ENCODE peak calls at places on chromosomes 4 and X, in eight cellular contexts. P is tibial nerve, M is heart left ventricle, S is tibial artery, J is GM23248, K is PC-3, C is hepatocyte, N is foreskin keratinocyte. D is an unnamed sample.

GRCh38 chr4:38314663-38315062 is 349.3 kb upstream of the KLF3 start:
- DNase-seq in P (no peak), S (no peak), N (peak), C (no peak), J (no peak), M (no peak), K (peak), D (peak)

GRCh38 chr4:178553201-178553600 is 1111.0 kb upstream of the AGA start:
- DNase-seq in C (no peak), S (no peak), J (no peak), P (no peak), M (no peak), N (no peak), K (no peak), D (no peak)

GRCh38 chr4:149549911-149550310 is 265.7 kb downstream of the IQCM start:
- DNase-seq in K (peak), N (no peak), J (no peak), S (no peak), C (peak), P (no peak), M (peak), D (no peak)

GRCh38 chr4:119314356-119314755 is 7.6 kb downstream of the FABP2 start:
- DNase-seq in C (peak), K (peak), M (no peak), N (no peak), P (no peak), J (peak), S (no peak), D (no peak)

GRCh38 chrX:10769696-10770619 is 149.6 kb upstream of the MID1 start:
- DNase-seq in P (no peak), C (peak), J (peak), M (no peak), N (no peak), K (no peak), S (peak), D (no peak)

GRCh38 chr4:78707268-78707667 is 68.9 kb upstream of the BMP2K start:
- DNase-seq in N (no peak), J (no peak), K (no peak), S (no peak), P (no peak), C (no peak), M (no peak), D (no peak)

GRCh38 chr4:140066031-140066930 is 87.7 kb downstream of the MAML3 start:
- DNase-seq in N (no peak), S (no peak), J (no peak), C (no peak), K (no peak), M (no peak), P (no peak), D (no peak)

GRCh38 chr4:56444719-56445118 is 8.7 kb downstream of the PAICS start:
- DNase-seq in K (no peak), P (no peak), M (no peak), C (no peak), J (no peak), N (no peak), S (no peak), D (no peak)

GRCh38 chr4:38462659-38463058 is 201.3 kb upstream of the KLF3 start:
- DNase-seq in J (no peak), M (no peak), C (no peak), S (no peak), P (no peak), N (no peak), K (peak), D (no peak)

GRCh38 chr4:48546336-48546735 is 56.3 kb downstream of the ZAR1 start:
- DNase-seq in P (no peak), J (peak), M (no peak), K (peak), S (no peak), C (peak), N (no peak), D (no peak)

GRCh38 chr4:8108261-8108660 is 50.4 kb downstream of the ABLIM2 start:
- DNase-seq in N (no peak), C (no peak), P (no peak), S (no peak), K (no peak), M (no peak), J (no peak), D (no peak)

GRCh38 chrX:42188730-42189129 is 265.4 kb upstream of the CASK start:
- DNase-seq in C (no peak), P (no peak), S (no peak), M (no peak), J (no peak), K (no peak), N (no peak), D (no peak)

GRCh38 chr4:116400480-116400879 is 684.9 kb downstream of the TRAM1L1 start:
- DNase-seq in S (no peak), P (no peak), M (no peak), C (no peak), K (peak), J (no peak), N (peak), D (no peak)

GRCh38 chr4:98338761-98339438 is 77.7 kb downstream of the RAP1GDS1 start:
- DNase-seq in P (no peak), M (no peak), N (no peak), J (no peak), K (no peak), C (no peak), S (no peak), D (no peak)

GRCh38 chrX:81876437-81876836 is 674.5 kb downstream of the SH3BGRL start:
- DNase-seq in C (no peak), K (no peak), S (no peak), N (no peak), J (no peak), M (no peak), P (no peak), D (no peak)

GRCh38 chr4:121668368-121669162 is 28.2 kb downstream of the ANXA5 start:
- DNase-seq in P (no peak), C (no peak), M (no peak), J (peak), K (peak), S (no peak), N (peak), D (no peak)

GRCh38 chr4:31667701-31668100 is 947.5 kb downstream of the PCDH7 start:
- DNase-seq in C (no peak), N (no peak), P (no peak), J (no peak), K (no peak), M (no peak), S (no peak), D (no peak)

GRCh38 chrX:104318330-104319009 is 63.7 kb upstream of the ESX1 start:
- DNase-seq in C (peak), J (peak), M (no peak), N (peak), S (no peak), P (no peak), K (peak), D (peak)

GRCh38 chr4:78659264-78659663 is 107.7 kb downstream of the ANXA3 start:
- DNase-seq in J (no peak), C (no peak), M (no peak), N (no peak), P (no peak), K (no peak), S (no peak), D (no peak)

GRCh38 chr4:155207534-155208257 is 740 bp upstream of the NPY2R start:
- DNase-seq in K (peak), M (no peak), N (no peak), C (peak), J (no peak), S (no peak), P (no peak), D (no peak)

GRCh38 chrX:20026278-20026677 is 35.4 kb upstream of the BCLAF3 start:
- DNase-seq in S (no peak), J (peak), C (no peak), P (no peak), M (no peak), K (peak), N (no peak), D (no peak)

GRCh38 chrX:14865201-14865600 is 7.7 kb downstream of the FANCB start:
- DNase-seq in N (no peak), K (no peak), M (no peak), P (no peak), J (peak), C (no peak), S (no peak), D (no peak)

GRCh38 chrX:141903400-141904155 is at the start of gene MAGEC1:
- DNase-seq in K (no peak), P (no peak), M (no peak), C (no peak), N (no peak), S (no peak), J (no peak), D (no peak)

GRCh38 chr4:117093581-117093980 is 8.2 kb upstream of the TRAM1L1 start:
- DNase-seq in J (no peak), M (no peak), P (no peak), S (no peak), K (peak), C (no peak), N (no peak), D (no peak)

GRCh38 chrX:107729558-107730297 is 45.9 kb downstream of the TSC22D3 start:
- DNase-seq in N (no peak), P (no peak), J (no peak), K (peak), S (peak), C (peak), M (peak), D (no peak)

GRCh38 chr4:94686086-94686485 is 71.7 kb upstream of the BMPR1B start:
- DNase-seq in N (no peak), P (no peak), S (no peak), J (no peak), K (no peak), C (no peak), M (no peak), D (no peak)

GRCh38 chr4:153233761-153234371 is 29.6 kb downstream of the TRIM2 start:
- DNase-seq in C (peak), S (no peak), K (peak), N (peak), P (no peak), M (no peak), J (peak), D (peak)

GRCh38 chrX:49915352-49916222 is 6.8 kb upstream of the CLCN5 start:
- DNase-seq in J (peak), N (no peak), M (peak), S (peak), C (peak), K (peak), P (no peak), D (no peak)

GRCh38 chr4:77358315-77358928 is 201.4 kb downstream of the CCNG2 start:
- DNase-seq in K (peak), J (peak), S (no peak), M (peak), N (no peak), P (no peak), C (peak), D (no peak)

GRCh38 chr4:48127882-48128394 is 6.1 kb downstream of the TXK start:
- DNase-seq in K (peak), C (peak), J (peak), M (peak), P (no peak), S (peak), N (peak), D (peak)

GRCh38 chr4:158869761-158870160 is 100.9 kb downstream of the FNIP2 start:
- DNase-seq in N (no peak), P (no peak), J (no peak), S (no peak), K (no peak), M (no peak), C (no peak), D (no peak)

GRCh38 chr4:158871050-158871724 is 102.4 kb downstream of the FNIP2 start:
- DNase-seq in P (no peak), C (no peak), K (no peak), S (no peak), N (no peak), J (no peak), M (no peak), D (no peak)

GRCh38 chr4:158869001-158869400 is 100.2 kb downstream of the FNIP2 start:
- DNase-seq in P (no peak), N (no peak), J (no peak), C (no peak), K (no peak), S (no peak), M (no peak), D (no peak)

GRCh38 chr4:158873795-158874359 is 105.1 kb downstream of the FNIP2 start:
- DNase-seq in K (peak), J (peak), P (no peak), S (no peak), M (no peak), C (peak), N (peak), D (peak)

GRCh38 chr4:158870282-158871049 is 101.6 kb downstream of the FNIP2 start:
- DNase-seq in C (no peak), J (no peak), K (no peak), N (no peak), M (no peak), S (no peak), P (no peak), D (no peak)
- H3K27ac ChIP-seq in C (no peak), J (no peak), K (no peak), N (no peak), M (no peak), S (peak), P (peak), D (no peak)

DNA sequence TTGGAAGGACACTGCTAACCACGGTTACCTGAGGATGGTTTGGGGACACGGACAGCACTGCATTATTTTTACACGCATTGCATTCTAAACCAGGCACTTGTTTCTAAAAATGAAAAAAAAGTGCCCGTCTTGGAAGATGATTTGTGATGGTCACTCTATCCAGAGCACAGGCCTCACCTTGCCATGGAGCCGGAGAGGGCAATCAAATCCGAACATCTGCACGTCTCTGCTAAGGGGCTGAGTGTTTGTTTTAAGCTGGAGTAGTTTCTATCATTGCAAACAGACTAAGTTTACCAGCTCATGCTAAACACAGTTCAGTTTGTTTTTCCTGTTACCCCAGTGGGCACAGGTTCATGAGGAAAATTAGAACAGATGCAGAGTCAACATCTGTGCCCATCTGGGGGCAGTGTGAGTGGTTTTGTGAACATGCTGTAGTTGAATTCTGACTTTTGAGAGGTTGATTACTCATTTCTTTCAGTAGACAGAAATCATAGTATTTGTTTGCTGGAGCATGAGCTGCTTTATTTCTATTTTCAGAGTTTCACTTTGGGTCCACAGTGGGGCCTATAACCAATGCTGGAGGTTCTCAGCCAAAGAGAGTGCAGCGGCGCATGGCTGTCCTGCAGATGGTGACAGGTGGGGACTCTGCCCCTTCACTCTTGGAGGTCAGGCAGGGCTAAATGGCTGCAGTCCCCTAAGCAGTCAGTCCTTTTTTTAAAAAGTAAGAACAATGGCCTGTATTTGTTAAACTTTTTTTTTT is 65.4 kb upstream of the ENPP6 start:
- DNase-seq in J (no peak), S (no peak), P (no peak), K (no peak), M (no peak), C (no peak), N (no peak), D (no peak)
- H3K27ac ChIP-seq in J (no peak), S (no peak), P (no peak), K (no peak), M (no peak), C (no peak), N (no peak), D (peak)

GRCh38 chr4:70996014-70996353 is 2.5 kb downstream of the DCK start:
- DNase-seq in P (no peak), J (peak), S (no peak), N (no peak), K (no peak), C (no peak), M (no peak), D (no peak)
- H3K27ac ChIP-seq in P (no peak), J (no peak), S (no peak), N (no peak), K (no peak), C (no peak), M (no peak), D (no peak)

GRCh38 chrX:154751669-154752271 is 893 bp upstream of the GAB3 start:
- DNase-seq in P (no peak), K (no peak), J (no peak), C (no peak), S (no peak), N (no peak), M (peak), D (no peak)
- H3K27ac ChIP-seq in P (no peak), K (no peak), J (no peak), C (no peak), S (no peak), N (no peak), M (peak), D (no peak)

DNA sequence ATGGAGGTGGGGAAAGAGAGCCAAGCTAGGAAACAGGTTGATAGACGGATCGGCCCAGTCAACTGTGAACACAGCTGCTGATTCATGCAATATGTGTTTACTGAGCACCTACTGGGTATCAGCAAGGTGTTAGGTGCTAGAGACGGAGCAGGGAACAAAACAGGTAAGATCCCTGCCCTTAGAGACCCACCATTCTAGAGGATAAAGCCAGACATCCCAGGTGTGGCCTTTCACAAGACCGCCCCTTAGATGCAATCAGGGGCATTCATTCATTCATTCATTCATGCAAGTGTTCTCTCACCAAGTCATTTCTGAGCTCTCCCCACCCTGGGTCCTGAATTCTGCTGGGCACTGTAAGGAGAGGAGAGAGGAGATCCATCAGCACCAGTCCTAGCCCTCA is 20.2 kb upstream of the MTM1 start:
- DNase-seq in S (no peak), M (no peak), C (no peak), J (no peak), N (no peak), K (no peak), P (no peak), D (no peak)
- H3K27ac ChIP-seq in S (peak), M (peak), C (peak), J (peak), N (no peak), K (no peak), P (peak), D (no peak)

GRCh38 chrX:118751950-118752783 is 24.8 kb downstream of the IL13RA1 start:
- DNase-seq in N (no peak), K (no peak), M (no peak), J (no peak), S (no peak), C (no peak), P (no peak), D (no peak)
- H3K27ac ChIP-seq in N (no peak), K (no peak), M (no peak), J (no peak), S (no peak), C (no peak), P (no peak), D (peak)

GRCh38 chrX:153925739-153926593 is at the start of gene ARHGAP4:
- DNase-seq in S (no peak), J (no peak), N (no peak), K (no peak), C (no peak), P (no peak), M (no peak), D (no peak)
- H3K27ac ChIP-seq in S (peak), J (no peak), N (no peak), K (no peak), C (peak), P (no peak), M (peak), D (peak)

DNA sequence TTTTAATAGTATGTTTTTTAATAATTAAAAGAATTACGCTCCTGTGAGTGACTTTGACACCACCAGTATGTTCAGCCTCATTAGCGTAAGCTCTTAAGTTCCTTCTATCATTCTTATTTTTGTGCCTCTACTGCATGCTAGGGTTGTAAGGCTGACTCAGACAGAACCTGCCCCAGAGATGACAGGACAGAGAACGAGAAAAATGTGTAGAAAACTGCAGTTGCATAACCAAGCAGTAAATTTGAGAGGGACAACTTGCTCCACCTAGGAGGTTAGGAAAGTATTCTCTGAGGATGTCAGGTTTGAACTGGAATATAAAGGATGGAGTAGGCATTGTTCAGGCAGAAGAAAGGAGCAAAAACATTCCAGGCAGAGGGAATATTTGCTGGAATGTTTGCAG is 98.7 kb downstream of the NFKB1 start:
- DNase-seq in C (no peak), K (no peak), J (no peak), P (no peak), N (no peak), M (no peak), S (no peak), D (no peak)
- H3K27ac ChIP-seq in C (no peak), K (no peak), J (no peak), P (no peak), N (peak), M (no peak), S (no peak), D (no peak)

GRCh38 chr4:182754895-182755294 is 162.3 kb downstream of the DCTD start:
- DNase-seq in K (no peak), J (no peak), C (no peak), M (no peak), S (no peak), N (no peak), P (no peak), D (no peak)

GRCh38 chr4:182749768-182750167 is 167.4 kb downstream of the DCTD start:
- DNase-seq in M (no peak), P (no peak), J (no peak), S (no peak), N (no peak), K (peak), C (no peak), D (no peak)

GRCh38 chr4:182748949-182749348 is 168.2 kb downstream of the DCTD start:
- DNase-seq in K (peak), S (no peak), P (no peak), J (peak), N (no peak), M (no peak), C (no peak), D (no peak)

GRCh38 chr4:182756161-182756690 is 161.0 kb downstream of the DCTD start:
- DNase-seq in K (peak), N (peak), C (no peak), J (no peak), M (no peak), S (no peak), P (no peak), D (no peak)

DNA sequence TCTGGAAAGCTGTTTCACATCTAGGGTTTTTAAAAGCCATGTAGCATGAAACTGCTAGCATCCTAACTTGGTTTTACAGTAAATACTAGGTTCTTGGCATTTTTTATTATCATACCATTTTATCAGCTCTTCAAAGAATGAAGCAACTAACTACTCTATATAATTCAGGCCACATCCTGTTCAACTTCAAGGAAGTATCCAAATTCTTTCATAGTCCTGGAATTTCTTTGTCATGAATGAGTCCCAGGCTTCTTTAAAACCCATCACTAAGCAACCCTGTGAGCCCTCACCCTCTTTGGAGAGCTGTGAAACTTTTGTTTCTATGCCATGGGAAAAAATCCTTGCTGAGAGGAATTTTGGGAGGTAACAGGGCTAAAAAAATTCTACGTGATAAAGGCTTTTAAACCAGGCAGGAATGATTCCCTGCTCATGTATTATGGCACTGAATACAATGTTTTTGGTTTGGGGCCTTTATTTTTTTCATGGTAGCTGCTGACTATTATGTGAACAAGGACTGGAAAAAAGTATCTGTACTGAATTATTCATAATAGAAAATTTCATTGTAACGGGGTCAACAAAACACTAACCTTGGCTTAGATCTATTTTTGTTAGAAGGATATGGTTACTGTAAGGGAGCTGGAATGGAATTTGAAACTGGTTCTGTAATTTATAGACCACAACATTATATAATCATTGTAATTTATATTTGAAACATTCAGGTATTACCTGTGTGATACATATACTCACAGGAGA is 164.9 kb downstream of the DCTD start:
- DNase-seq in J (peak), M (no peak), C (no peak), N (peak), K (peak), S (no peak), P (no peak), D (no peak)
- H3K27ac ChIP-seq in J (peak), M (no peak), C (no peak), N (no peak), K (peak), S (no peak), P (no peak), D (peak)

D was measured in epithelial cell of prostate.